ENCODE peak calls at places on chromosomes 11 and 22, in seven cellular contexts. Q, P, I, R, G, V and J are unnamed samples.

GRCh38 chr11:111528557-111528956 is 12.0 kb upstream of the LAYN start:
- DNase-seq in Q (no peak), P (no peak), I (no peak), R (no peak), G (no peak), V (no peak), J (no peak)

GRCh38 chr22:32591620-32592019 is 117.0 kb downstream of the FBXO7 start:
- DNase-seq in Q (no peak), P (no peak), I (no peak), R (peak), G (no peak), V (no peak), J (no peak)

GRCh38 chr11:10701982-10702381 is 8.4 kb upstream of the IRAG1 start:
- DNase-seq in Q (no peak), P (no peak), I (no peak), R (no peak), G (no peak), V (no peak), J (no peak)

GRCh38 chr11:119800171-119800570 is 71.2 kb upstream of the NECTIN1 start:
- DNase-seq in Q (no peak), P (no peak), I (no peak), R (no peak), G (no peak), V (no peak), J (no peak)

GRCh38 chr11:13229136-13229535 is 48.5 kb upstream of the BMAL1 start:
- DNase-seq in Q (no peak), P (no peak), I (no peak), R (no peak), G (no peak), V (no peak), J (no peak)

GRCh38 chr11:86176165-86176884 is 68.2 kb upstream of the EED start:
- DNase-seq in Q (no peak), P (no peak), I (no peak), R (no peak), G (peak), V (no peak), J (no peak)

GRCh38 chr11:119323532-119324033 is 6.7 kb upstream of the MCAM start:
- DNase-seq in Q (peak), P (peak), I (peak), R (peak), G (peak), V (peak), J (peak)

GRCh38 chr22:46379301-46379930 is 43.9 kb downstream of the TRMU start:
- DNase-seq in Q (no peak), P (no peak), I (no peak), R (no peak), G (no peak), V (no peak), J (peak)

GRCh38 chr22:23125512-23126103 is 16.2 kb downstream of the RSPH14 start:
- DNase-seq in Q (no peak), P (no peak), I (no peak), R (no peak), G (peak), V (no peak), J (no peak)

GRCh38 chr11:119476038-119476437 is 53.1 kb upstream of the THY1 start:
- DNase-seq in Q (no peak), P (no peak), I (no peak), R (no peak), G (no peak), V (no peak), J (no peak)

GRCh38 chr11:8867856-8868705 is 42.9 kb upstream of the AKIP1 start:
- DNase-seq in Q (no peak), P (no peak), I (no peak), R (no peak), G (no peak), V (no peak), J (no peak)

GRCh38 chr11:33015621-33016551 is at the start of gene DEPDC7:
- DNase-seq in Q (peak), P (peak), I (peak), R (peak), G (peak), V (no peak), J (peak)

GRCh38 chr11:75934851-75935250 is 119.8 kb downstream of the UVRAG start:
- DNase-seq in Q (no peak), P (no peak), I (no peak), R (no peak), G (no peak), V (no peak), J (no peak)

GRCh38 chr11:34806875-34807274 is 109.3 kb downstream of the APIP start:
- DNase-seq in Q (no peak), P (no peak), I (no peak), R (no peak), G (no peak), V (no peak), J (no peak)

GRCh38 chr11:116055064-116055463 is 550.8 kb upstream of the CADM1 start:
- DNase-seq in Q (no peak), P (no peak), I (no peak), R (no peak), G (no peak), V (no peak), J (no peak)

GRCh38 chr11:88692306-88692705 is 354.8 kb upstream of the CTSC start:
- DNase-seq in Q (no peak), P (no peak), I (no peak), R (no peak), G (no peak), V (no peak), J (no peak)

GRCh38 chr22:20783844-20784723 is 10.2 kb downstream of the SERPIND1 start:
- DNase-seq in Q (no peak), P (peak), I (peak), R (no peak), G (peak), V (peak), J (no peak)

GRCh38 chr11:96082002-96082899 is 158.3 kb upstream of the MTMR2 start:
- DNase-seq in Q (no peak), P (no peak), I (peak), R (no peak), G (peak), V (no peak), J (no peak)

GRCh38 chr11:27812341-27812740 is 112.1 kb upstream of the BDNF start:
- DNase-seq in Q (no peak), P (no peak), I (no peak), R (no peak), G (no peak), V (no peak), J (no peak)

GRCh38 chr11:57144075-57144474 is 37.7 kb upstream of the LRRC55 start:
- DNase-seq in Q (no peak), P (no peak), I (no peak), R (no peak), G (no peak), V (no peak), J (no peak)

GRCh38 chr11:116613201-116613910 is 159.4 kb downstream of the BUD13 start:
- DNase-seq in Q (peak), P (no peak), I (no peak), R (no peak), G (no peak), V (no peak), J (peak)

GRCh38 chr11:31780078-31780971 is 30.8 kb downstream of the PAX6 start:
- DNase-seq in Q (no peak), P (no peak), I (no peak), R (no peak), G (no peak), V (no peak), J (no peak)

GRCh38 chr11:21794306-21794705 is 398.6 kb upstream of the ANO5 start:
- DNase-seq in Q (no peak), P (no peak), I (no peak), R (no peak), G (no peak), V (no peak), J (no peak)

GRCh38 chr22:46110215-46110614 is 40.1 kb upstream of the PPARA start:
- DNase-seq in Q (peak), P (no peak), I (no peak), R (no peak), G (peak), V (no peak), J (no peak)

GRCh38 chr11:86335131-86335768 is 33.2 kb downstream of the HIKESHI start:
- DNase-seq in Q (no peak), P (no peak), I (no peak), R (no peak), G (no peak), V (no peak), J (no peak)

GRCh38 chr22:42696331-42696967 is 24.2 kb downstream of the A4GALT start:
- DNase-seq in Q (no peak), P (no peak), I (no peak), R (no peak), G (no peak), V (no peak), J (no peak)

GRCh38 chr11:126597041-126597440 is 241.6 kb downstream of the ST3GAL4 start:
- DNase-seq in Q (no peak), P (no peak), I (no peak), R (no peak), G (no peak), V (no peak), J (no peak)

GRCh38 chr22:18110194-18110943 is at the start of gene TUBA8:
- DNase-seq in Q (no peak), P (peak), I (peak), R (peak), G (no peak), V (no peak), J (peak)

GRCh38 chr11:15107730-15108515 is 6.8 kb upstream of the INSC start:
- DNase-seq in Q (no peak), P (no peak), I (no peak), R (no peak), G (no peak), V (no peak), J (no peak)

GRCh38 chr11:30422828-30423648 is 100.1 kb downstream of the ARL14EP start:
- DNase-seq in Q (no peak), P (peak), I (no peak), R (no peak), G (no peak), V (no peak), J (peak)

GRCh38 chr22:37273126-37273845 is 9.0 kb upstream of the CYTH4 start:
- DNase-seq in Q (no peak), P (no peak), I (no peak), R (no peak), G (peak), V (no peak), J (no peak)

GRCh38 chr11:1203505-1204271 is 19.2 kb upstream of the MUC5B start:
- DNase-seq in Q (peak), P (peak), I (peak), R (peak), G (peak), V (no peak), J (peak)

GRCh38 chr22:20204821-20205220 is 54.0 kb upstream of the CCDC188 start:
- DNase-seq in Q (no peak), P (no peak), I (no peak), R (no peak), G (no peak), V (no peak), J (no peak)

GRCh38 chr22:48563118-48563965 is 1264.3 kb downstream of the BRD1 start:
- DNase-seq in Q (no peak), P (no peak), I (no peak), R (no peak), G (no peak), V (no peak), J (no peak)
- H3K4me3 ChIP-seq in Q (no peak), P (no peak), I (no peak), R (no peak), G (no peak), V (no peak), J (no peak)

DNA sequence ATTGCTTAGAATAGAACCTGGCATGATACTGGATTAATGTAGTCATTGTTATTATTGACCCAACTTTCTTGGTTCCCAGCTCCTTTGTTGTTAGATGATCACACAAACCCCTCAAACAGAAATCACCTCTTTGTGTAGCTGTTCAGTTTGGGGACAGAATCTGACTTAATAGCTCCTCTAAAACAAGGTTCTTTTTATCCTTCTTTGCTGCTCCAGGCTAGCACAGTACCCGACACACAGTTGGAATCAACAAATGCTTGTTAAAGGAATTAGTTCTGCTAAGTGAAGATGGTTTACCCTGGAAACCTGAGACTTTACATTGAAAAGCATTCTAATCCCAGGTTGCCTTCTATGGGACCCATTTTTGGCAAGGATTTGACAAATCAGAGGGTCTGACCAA is 43.9 kb downstream of the GAB2 start:
- DNase-seq in Q (no peak), P (no peak), I (no peak), R (no peak), G (no peak), V (no peak), J (no peak)
- TF ChIP-seq POLR2AphosphoS5 in Q (no peak), P (no peak), I (no peak), R (no peak), G (no peak), V (no peak), J (no peak)

GRCh38 chr11:16110862-16111261 is 245.5 kb downstream of the SOX6 start:
- DNase-seq in Q (no peak), P (no peak), I (no peak), R (no peak), G (no peak), V (no peak), J (no peak)

GRCh38 chr11:16111690-16112089 is 244.7 kb downstream of the SOX6 start:
- DNase-seq in Q (no peak), P (no peak), I (no peak), R (no peak), G (no peak), V (no peak), J (no peak)

GRCh38 chr11:16117989-16118810 is 238.1 kb downstream of the SOX6 start:
- DNase-seq in Q (no peak), P (no peak), I (no peak), R (no peak), G (no peak), V (no peak), J (no peak)

GRCh38 chr11:16114451-16114850 is 241.9 kb downstream of the SOX6 start:
- DNase-seq in Q (no peak), P (no peak), I (no peak), R (no peak), G (no peak), V (no peak), J (no peak)

DNA sequence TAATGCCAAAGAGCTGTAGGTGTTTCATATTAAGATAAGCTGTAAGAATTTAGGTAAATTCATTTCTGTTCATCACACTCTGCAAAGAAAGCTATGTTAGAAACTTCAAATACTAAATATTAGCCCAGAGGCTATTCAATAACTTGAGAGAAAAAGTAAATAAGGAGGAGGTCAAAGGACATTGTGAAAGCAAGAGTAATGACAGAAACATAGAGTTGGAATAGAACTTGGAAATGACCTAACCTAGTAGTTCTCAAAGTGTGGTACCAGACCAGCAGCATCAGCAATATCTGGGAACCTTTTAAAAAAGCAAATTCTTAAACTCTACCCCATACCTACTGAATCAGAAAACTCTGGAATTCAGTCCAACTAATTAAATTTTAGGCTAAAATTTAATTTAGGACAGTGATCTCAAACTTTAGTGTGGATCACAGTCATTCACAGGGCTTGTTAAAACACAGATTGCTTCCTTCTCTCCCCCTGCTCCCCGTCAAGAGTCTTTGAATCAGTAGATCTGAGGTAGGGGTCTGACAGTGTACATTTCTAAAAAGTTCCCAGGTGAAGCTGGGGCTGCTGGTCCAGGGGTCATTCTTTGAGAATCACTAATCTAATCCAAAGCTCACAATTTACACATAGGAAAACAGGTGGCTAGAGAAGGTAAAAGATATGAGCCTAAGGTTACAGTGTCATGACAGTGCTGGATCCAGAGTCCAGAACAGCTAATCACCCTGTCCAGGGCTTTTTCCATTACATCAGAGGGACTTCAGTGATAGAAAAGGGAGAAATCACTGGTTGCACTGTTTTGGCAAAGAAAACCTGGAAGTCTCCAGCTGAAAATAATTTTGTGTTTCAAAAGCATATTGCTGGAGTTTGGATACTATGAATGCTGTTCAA is 241.1 kb downstream of the SOX6 start:
- DNase-seq in Q (no peak), P (no peak), I (no peak), R (no peak), G (no peak), V (no peak), J (no peak)
- TF ChIP-seq EP300 in Q (no peak), P (no peak), I (no peak), R (no peak), G (no peak), V (no peak), J (no peak)

DNA sequence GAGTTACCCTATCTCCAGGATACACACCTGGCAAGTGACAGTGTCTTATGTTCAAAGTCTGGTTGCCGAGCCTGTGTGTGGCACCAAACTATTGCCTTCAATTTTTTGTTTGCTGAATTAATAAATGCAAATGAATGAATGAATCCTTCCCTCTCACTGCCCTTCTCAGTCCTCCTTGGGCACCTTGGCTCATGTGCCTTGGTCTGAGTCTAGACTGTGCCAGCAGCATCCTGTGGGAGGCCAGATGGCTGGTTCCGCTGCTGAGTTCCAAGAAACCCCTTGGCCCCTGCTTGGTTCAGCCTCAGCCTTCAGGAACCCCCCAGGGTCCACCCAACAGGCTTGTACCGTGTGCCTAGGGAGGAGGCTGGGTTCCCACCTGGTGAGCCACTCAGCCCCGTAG is 31.0 kb downstream of the TOB2 start:
- DNase-seq in Q (no peak), P (no peak), I (no peak), R (no peak), G (no peak), V (no peak), J (no peak)
- H3K4me3 ChIP-seq in Q (no peak), P (no peak), I (no peak), R (peak), G (no peak), V (peak), J (peak)

GRCh38 chr22:38429460-38430128 is 25.4 kb downstream of the KCNJ4 start:
- DNase-seq in Q (no peak), P (no peak), I (no peak), R (no peak), G (no peak), V (no peak), J (no peak)
- TF ChIP-seq POLR2AphosphoS5 in Q (no peak), P (no peak), I (no peak), R (no peak), G (no peak), V (no peak), J (no peak)

DNA sequence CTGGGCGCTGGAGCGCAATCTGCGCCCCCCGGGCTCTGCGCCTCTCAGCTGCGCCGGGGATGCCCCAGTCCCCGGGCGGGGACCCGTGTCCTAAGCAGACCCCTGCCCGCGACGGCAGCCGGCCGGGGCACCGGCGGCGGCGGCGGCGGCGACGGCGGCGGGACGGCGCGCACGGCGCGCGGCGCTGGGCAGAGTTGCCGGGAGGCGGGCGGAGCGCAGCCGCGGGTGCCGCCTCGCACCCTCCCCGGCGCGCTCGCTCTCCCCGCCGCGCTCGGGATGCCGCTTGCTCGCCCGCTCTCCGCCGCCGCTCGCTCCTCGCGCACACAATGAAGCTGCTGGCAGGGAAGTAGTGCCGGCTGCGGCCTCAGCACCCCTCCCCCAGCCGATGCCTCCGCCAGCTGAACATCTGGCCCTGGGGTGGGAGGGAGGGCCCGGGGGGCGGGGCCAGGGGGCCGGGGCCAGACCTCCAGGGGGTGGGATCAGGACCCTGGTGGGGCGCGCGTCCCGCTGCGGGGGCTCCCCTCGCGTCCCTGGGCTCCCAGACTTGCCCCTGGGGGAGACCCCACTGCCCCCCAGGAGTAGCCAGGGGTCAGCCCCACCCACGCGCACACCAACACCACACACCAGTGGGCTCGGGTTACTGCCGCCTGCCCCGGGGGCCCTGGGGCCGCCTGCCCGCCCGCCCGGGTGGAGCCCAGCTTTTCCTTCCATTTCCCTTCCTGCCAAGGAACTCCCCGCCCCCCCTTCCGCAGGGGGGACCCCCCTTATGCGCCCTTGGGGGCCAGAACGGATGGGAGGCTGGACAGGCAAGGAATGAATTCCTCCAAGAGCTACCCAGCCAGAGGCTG is at the start of gene RCOR2:
- DNase-seq in Q (peak), P (peak), I (peak), R (no peak), G (peak), V (no peak), J (peak)
- TF ChIP-seq EP300 in Q (no peak), P (no peak), I (no peak), R (no peak), G (no peak), V (no peak), J (no peak)

GRCh38 chr11:125154380-125155099 is 10.0 kb upstream of the PKNOX2 start:
- DNase-seq in Q (no peak), P (no peak), I (no peak), R (no peak), G (no peak), V (no peak), J (peak)
- H3K4me3 ChIP-seq in Q (no peak), P (no peak), I (no peak), R (no peak), G (no peak), V (no peak), J (no peak)

GRCh38 chr11:124669193-124669592 is 4.3 kb downstream of the SIAE start:
- DNase-seq in Q (no peak), P (peak), I (peak), R (no peak), G (peak), V (no peak), J (peak)
- TF ChIP-seq POLR2AphosphoS5 in Q (no peak), P (no peak), I (no peak), R (no peak), G (no peak), V (no peak), J (no peak)